ENCODE peak calls at places on chromosomes 4 and X, in four cellular contexts. One of them, this sample, is unnamed.

GRCh38 chr4:9880411-9881197 is 99.2 kb downstream of the DRD5 start:
- DNase-seq in B cell: no peak
- DNase-seq in AG09309: no peak
- DNase-seq in PC-3: no peak
- DNase-seq in this sample: no peak

GRCh38 chrX:151397741-151398070 is 700 bp downstream of the VMA21 start:
- DNase-seq in AG09309: no peak
- DNase-seq in PC-3: peak
- DNase-seq in B cell: peak
- DNase-seq in this sample: no peak

GRCh38 chr4:183140911-183141320 is 41.9 kb downstream of the WWC2 start:
- DNase-seq in B cell: no peak
- DNase-seq in PC-3: no peak
- DNase-seq in AG09309: peak
- DNase-seq in this sample: no peak

GRCh38 chr4:141571368-141571767 is 65.0 kb upstream of the IL15 start:
- DNase-seq in AG09309: no peak
- DNase-seq in PC-3: peak
- DNase-seq in B cell: no peak
- DNase-seq in this sample: no peak

GRCh38 chrX:13898603-13899002 is 81.7 kb upstream of the GPM6B start:
- DNase-seq in B cell: no peak
- DNase-seq in AG09309: no peak
- DNase-seq in PC-3: peak
- DNase-seq in this sample: no peak

GRCh38 chr4:124890522-124890921 is 178.0 kb upstream of the ANKRD50 start:
- DNase-seq in B cell: no peak
- DNase-seq in AG09309: no peak
- DNase-seq in PC-3: peak
- DNase-seq in this sample: no peak

GRCh38 chr4:7403001-7403400 is 31.7 kb downstream of the PSAPL1 start:
- DNase-seq in B cell: no peak
- DNase-seq in PC-3: peak
- DNase-seq in AG09309: no peak
- DNase-seq in this sample: no peak

GRCh38 chr4:6889101-6889735 is 20.4 kb upstream of the TBC1D14 start:
- DNase-seq in AG09309: no peak
- DNase-seq in B cell: no peak
- DNase-seq in PC-3: no peak
- DNase-seq in this sample: no peak

GRCh38 chrX:136260801-136261200 is 9.6 kb upstream of the MAP7D3 start:
- DNase-seq in AG09309: peak
- DNase-seq in PC-3: peak
- DNase-seq in B cell: no peak
- DNase-seq in this sample: no peak

DNA sequence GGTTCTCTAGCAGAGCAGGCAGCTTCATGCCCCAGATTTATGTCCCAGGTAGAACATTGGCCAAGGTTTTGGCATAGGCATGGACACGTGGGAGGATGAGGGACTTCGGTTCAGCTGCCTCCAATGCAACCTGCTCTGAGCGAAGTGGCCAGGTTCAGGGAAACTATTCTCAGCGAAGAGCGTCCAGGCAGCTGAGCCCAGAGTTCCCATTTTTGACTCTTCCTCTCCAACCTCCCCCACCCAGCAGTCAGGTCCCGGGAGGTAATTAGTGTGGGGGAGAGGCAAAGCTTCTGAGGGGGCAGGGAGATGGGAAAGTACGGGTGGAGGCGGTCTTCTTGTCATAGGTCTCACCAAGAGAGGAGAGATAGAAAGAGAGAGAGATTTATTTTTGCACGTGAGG is 1.0 kb downstream of the GABRA4 start:
- DNase-seq in AG09309: no peak
- DNase-seq in B cell: no peak
- DNase-seq in PC-3: no peak
- DNase-seq in this sample: no peak
- TF ChIP-seq CTCF in AG09309: no peak
- TF ChIP-seq CTCF in B cell: no peak
- TF ChIP-seq CTCF in PC-3: no peak
- TF ChIP-seq CTCF in this sample: no peak

GRCh38 chr4:123127218-123127617 is 204.8 kb upstream of the NUDT6 start:
- DNase-seq in B cell: no peak
- DNase-seq in AG09309: no peak
- DNase-seq in PC-3: peak
- DNase-seq in this sample: no peak
- TF ChIP-seq CTCF in B cell: no peak
- TF ChIP-seq CTCF in AG09309: no peak
- TF ChIP-seq CTCF in PC-3: peak
- TF ChIP-seq CTCF in this sample: no peak

DNA sequence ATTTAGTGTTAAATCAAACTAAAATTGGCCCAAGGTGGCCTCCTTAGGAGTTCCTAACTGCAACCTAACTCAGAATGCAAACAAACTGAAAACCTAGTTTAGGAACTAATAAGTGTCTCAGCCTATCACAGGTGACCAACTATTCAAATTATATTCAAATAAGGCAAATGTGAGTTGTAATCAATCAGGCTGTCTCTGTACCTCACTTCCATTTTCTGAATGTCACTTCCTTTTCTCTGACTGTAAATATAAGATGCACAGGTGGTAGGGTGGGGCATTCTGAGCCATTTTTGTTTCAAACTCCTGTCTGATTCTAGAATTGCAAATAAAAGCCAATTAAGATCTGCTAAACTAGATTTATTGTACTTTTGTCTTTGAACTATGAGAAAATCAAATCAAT is 401.5 kb downstream of the PPP3CA start:
- DNase-seq in B cell: no peak
- DNase-seq in PC-3: no peak
- DNase-seq in AG09309: no peak
- DNase-seq in this sample: no peak
- TF ChIP-seq CTCF in B cell: no peak
- TF ChIP-seq CTCF in PC-3: no peak
- TF ChIP-seq CTCF in AG09309: no peak
- TF ChIP-seq CTCF in this sample: no peak

GRCh38 chr4:78591404-78591803 is 39.8 kb downstream of the ANXA3 start:
- DNase-seq in B cell: no peak
- DNase-seq in PC-3: no peak
- DNase-seq in AG09309: no peak
- DNase-seq in this sample: no peak

GRCh38 chr4:78588894-78589545 is 37.5 kb downstream of the ANXA3 start:
- DNase-seq in B cell: peak
- DNase-seq in AG09309: no peak
- DNase-seq in PC-3: no peak
- DNase-seq in this sample: no peak

GRCh38 chr4:78596111-78596742 is 44.7 kb downstream of the ANXA3 start:
- DNase-seq in PC-3: no peak
- DNase-seq in B cell: no peak
- DNase-seq in AG09309: no peak
- DNase-seq in this sample: no peak

GRCh38 chr4:78592104-78592783 is 40.7 kb downstream of the ANXA3 start:
- DNase-seq in B cell: peak
- DNase-seq in PC-3: peak
- DNase-seq in AG09309: no peak
- DNase-seq in this sample: no peak
- TF ChIP-seq CTCF in B cell: peak
- TF ChIP-seq CTCF in PC-3: peak
- TF ChIP-seq CTCF in AG09309: peak
- TF ChIP-seq CTCF in this sample: no peak

GRCh38 chrX:120999413-120999812 is 13.9 kb upstream of the CT47A1 start:
- DNase-seq in AG09309: no peak
- DNase-seq in B cell: no peak
- DNase-seq in PC-3: no peak
- DNase-seq in this sample: no peak

GRCh38 chrX:121000589-121000988 is 15.0 kb upstream of the CT47A1 start:
- DNase-seq in PC-3: peak
- DNase-seq in AG09309: no peak
- DNase-seq in B cell: no peak
- DNase-seq in this sample: peak
- TF ChIP-seq CTCF in PC-3: peak
- TF ChIP-seq CTCF in AG09309: peak
- TF ChIP-seq CTCF in B cell: no peak
- TF ChIP-seq CTCF in this sample: no peak

DNA sequence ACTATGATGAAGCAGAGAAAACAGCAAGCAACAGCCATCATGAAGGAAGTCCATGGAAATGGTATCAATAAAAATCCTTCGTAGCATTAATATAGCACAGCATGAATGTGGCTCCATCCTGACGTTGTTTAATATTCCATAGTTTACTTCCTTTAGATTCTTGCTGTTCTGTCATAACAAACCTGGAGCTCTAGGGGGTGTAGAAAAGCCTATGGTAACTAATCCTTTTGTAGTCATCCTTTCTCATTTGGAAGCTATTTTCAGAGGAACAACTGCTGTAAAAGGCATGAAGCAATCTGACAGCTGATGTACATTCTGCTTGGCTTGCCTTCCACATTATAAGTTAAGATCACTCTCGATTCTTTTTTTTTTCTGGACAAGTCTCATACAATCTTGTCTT is 909 bp downstream of the MYOZ2 start:
- DNase-seq in B cell: no peak
- DNase-seq in PC-3: no peak
- DNase-seq in AG09309: no peak
- DNase-seq in this sample: no peak
- TF ChIP-seq CTCF in B cell: no peak
- TF ChIP-seq CTCF in PC-3: no peak
- TF ChIP-seq CTCF in AG09309: no peak
- TF ChIP-seq CTCF in this sample: no peak